ENCODE peak calls at places on chromosome 6, in nine cellular contexts. C is skeletal muscle cell; A is HEK293T; L is stimulated activated CD4-positive, alpha-beta T cell treated with anti-CD3 and anti-CD28 coated beads, Interleukin-1b, Interleukin-23, amount 100 ng/mL, for 4 hours; P is spleen; N is neural crest cell; G is T-cell; Q is NCI-H748 treated with DMSO at 0.1 percent for 48 hours; X is ureter. W is an unnamed sample.

GRCh38 chr6:108118791-108119211 is 44.3 kb upstream of the OSTM1 start:
- DNase-seq in C (no peak), A (no peak), L (no peak), P (no peak), N (no peak), G (no peak), Q (no peak), X (no peak), W (no peak)

GRCh38 chr6:125377621-125378020 is 75.9 kb upstream of the HDDC2 start:
- DNase-seq in C (peak), A (no peak), L (no peak), P (no peak), N (no peak), G (no peak), Q (no peak), X (no peak), W (peak)

GRCh38 chr6:30842754-30843610 is 41.3 kb upstream of the DDR1 start:
- DNase-seq in C (no peak), A (no peak), L (no peak), P (no peak), N (no peak), G (no peak), Q (no peak), X (no peak), W (peak)

GRCh38 chr6:166058064-166058739 is 109.4 kb downstream of the TBXT start:
- DNase-seq in C (no peak), A (no peak), L (no peak), P (no peak), N (no peak), G (no peak), Q (no peak), X (no peak), W (peak)

GRCh38 chr6:26031151-26031594 is 56.1 kb upstream of the HFE start:
- DNase-seq in C (no peak), A (no peak), L (no peak), P (no peak), N (no peak), G (no peak), Q (no peak), X (no peak), W (no peak)

GRCh38 chr6:17938885-17939284 is 48.5 kb downstream of the KIF13A start:
- DNase-seq in C (peak), A (no peak), L (no peak), P (no peak), N (no peak), G (no peak), Q (no peak), X (no peak), W (peak)

GRCh38 chr6:551405-551804 is 105.5 kb downstream of the HUS1B start:
- DNase-seq in C (peak), A (peak), L (no peak), P (no peak), N (no peak), G (no peak), Q (no peak), X (no peak), W (peak)

GRCh38 chr6:51684038-51684437 is 403.4 kb downstream of the PKHD1 start:
- DNase-seq in C (no peak), A (no peak), L (no peak), P (no peak), N (no peak), G (no peak), Q (no peak), X (no peak), W (no peak)

GRCh38 chr6:16196260-16196914 is 42.0 kb upstream of the GMPR start:
- DNase-seq in C (no peak), A (no peak), L (no peak), P (no peak), N (no peak), G (no peak), Q (no peak), X (no peak), W (no peak)

W was measured in AG10803.